ENCODE peak calls at places on chromosomes 5 and 9, in six cellular contexts. X is A549, N is K562, P is GM12878, H is HepG2, R is endothelial cell of umbilical vein. K is an unnamed sample.

GRCh38 chr5:98763001-98763630 is 10.3 kb upstream of the RGMB start:
- DNase-seq in R (no peak), H (no peak), P (no peak), X (no peak), N (no peak), K (no peak)

GRCh38 chr9:74140141-74140540 is 357.0 kb upstream of the RORB start:
- DNase-seq in X (no peak), P (no peak), N (no peak), R (no peak), H (no peak), K (no peak)

GRCh38 chr9:122051401-122052346 is 41.4 kb downstream of the TTLL11 start:
- DNase-seq in X (no peak), H (no peak), P (peak), N (peak), R (no peak), K (peak)

GRCh38 chr9:87324613-87325194 is 173.0 kb upstream of the DAPK1 start:
- DNase-seq in P (peak), X (peak), H (peak), N (peak), R (peak), K (peak)

GRCh38 chr5:141826674-141827073 is 51.5 kb downstream of the PCDH1 start:
- DNase-seq in R (no peak), H (no peak), N (no peak), X (no peak), P (no peak), K (no peak)

GRCh38 chr5:53161876-53162275 is 52.3 kb upstream of the MOCS2 start:
- DNase-seq in R (no peak), N (no peak), H (no peak), X (no peak), P (no peak), K (no peak)

GRCh38 chr5:69484891-69485290 is 7.7 kb upstream of the OCLN start:
- DNase-seq in X (no peak), H (peak), N (no peak), R (peak), P (no peak), K (no peak)

GRCh38 chr9:98558575-98558974 is 150.2 kb downstream of the GABBR2 start:
- DNase-seq in H (no peak), R (no peak), P (no peak), N (no peak), X (no peak), K (no peak)

GRCh38 chr5:103211858-103212500 is 46.6 kb upstream of the MACIR start:
- DNase-seq in R (peak), X (no peak), N (no peak), P (no peak), H (no peak), K (peak)

GRCh38 chr9:15513335-15513734 is 2.6 kb upstream of the PSIP1 start:
- DNase-seq in R (no peak), H (peak), P (no peak), X (peak), N (peak), K (peak)

GRCh38 chr9:137987244-137988030 is 109.9 kb downstream of the CACNA1B start:
- DNase-seq in X (no peak), N (no peak), H (no peak), R (no peak), P (no peak), K (no peak)

GRCh38 chr5:7396169-7397004 is 449 bp downstream of the ADCY2 start:
- DNase-seq in N (no peak), P (no peak), H (no peak), R (no peak), X (no peak), K (no peak)

GRCh38 chr9:135119496-135120064 is 32.1 kb downstream of the OLFM1 start:
- DNase-seq in H (no peak), N (no peak), P (no peak), X (no peak), R (no peak), K (no peak)

GRCh38 chr9:78866228-78867132 is 569.6 kb downstream of the PSAT1 start:
- DNase-seq in P (no peak), R (peak), N (no peak), H (peak), X (peak), K (no peak)

GRCh38 chr9:36382484-36382883 is 17.6 kb downstream of the RNF38 start:
- DNase-seq in X (no peak), R (no peak), N (no peak), P (no peak), H (no peak), K (no peak)

GRCh38 chr9:7058539-7058938 is 300.8 kb downstream of the KDM4C start:
- DNase-seq in H (no peak), X (no peak), P (no peak), N (no peak), R (no peak), K (no peak)

GRCh38 chr5:54517174-54517511 is 416 bp upstream of the SNX18 start:
- DNase-seq in X (no peak), H (no peak), R (no peak), N (no peak), P (no peak), K (no peak)

GRCh38 chr5:20974423-20974822 is 986.4 kb upstream of the CDH18 start:
- DNase-seq in N (no peak), X (no peak), H (no peak), R (peak), P (no peak), K (no peak)

GRCh38 chr5:59837071-59837470 is 56.5 kb downstream of the PDE4D start:
- DNase-seq in H (no peak), R (no peak), P (no peak), N (no peak), X (no peak), K (no peak)

GRCh38 chr5:122165574-122166021 is 36.3 kb downstream of the ZNF474 start:
- DNase-seq in H (peak), N (no peak), R (no peak), P (no peak), X (peak), K (no peak)

GRCh38 chr9:83596899-83597504 is 25.9 kb upstream of the IDNK start:
- DNase-seq in X (peak), P (no peak), H (no peak), N (peak), R (peak), K (peak)

GRCh38 chr5:176891331-176891958 is 7.7 kb downstream of the HK3 start:
- DNase-seq in N (no peak), H (no peak), P (no peak), R (no peak), X (no peak), K (no peak)

GRCh38 chr9:124733964-124734740 is 37.0 kb downstream of the NR6A1 start:
- DNase-seq in H (peak), N (no peak), X (no peak), P (no peak), R (no peak), K (no peak)

GRCh38 chr5:40841068-40841805 is at the start of gene CARD6:
- DNase-seq in P (no peak), X (peak), R (peak), N (peak), H (no peak), K (peak)

GRCh38 chr5:159290741-159291140 is 27.7 kb downstream of the UBLCP1 start:
- DNase-seq in N (no peak), P (no peak), H (no peak), X (no peak), R (no peak), K (no peak)

DNA sequence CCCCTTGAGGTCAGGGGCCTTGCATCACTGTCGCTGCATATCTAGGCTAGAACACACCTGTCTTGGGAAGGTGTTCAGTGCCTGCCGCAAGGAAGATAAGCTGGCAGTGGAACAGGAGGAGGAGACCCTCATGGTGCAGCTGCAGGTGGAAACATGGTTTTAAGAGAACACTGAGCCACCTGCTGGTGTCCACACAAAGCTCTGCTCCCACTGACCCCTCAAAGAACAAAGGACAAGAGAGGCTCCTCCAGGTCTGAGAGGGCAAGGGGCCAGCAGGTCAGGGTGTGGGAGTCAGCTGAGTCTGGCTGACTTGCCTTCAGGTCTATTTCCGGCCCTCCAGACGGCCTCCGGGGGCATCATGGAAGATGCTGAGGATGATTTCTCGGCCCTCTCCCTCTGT is 210.1 kb upstream of the TBCA start:
- DNase-seq in R (no peak), P (no peak), X (no peak), H (peak), N (no peak), K (no peak)
- TF ChIP-seq CTCF in R (no peak), P (no peak), X (no peak), H (peak), N (no peak), K (no peak)

DNA sequence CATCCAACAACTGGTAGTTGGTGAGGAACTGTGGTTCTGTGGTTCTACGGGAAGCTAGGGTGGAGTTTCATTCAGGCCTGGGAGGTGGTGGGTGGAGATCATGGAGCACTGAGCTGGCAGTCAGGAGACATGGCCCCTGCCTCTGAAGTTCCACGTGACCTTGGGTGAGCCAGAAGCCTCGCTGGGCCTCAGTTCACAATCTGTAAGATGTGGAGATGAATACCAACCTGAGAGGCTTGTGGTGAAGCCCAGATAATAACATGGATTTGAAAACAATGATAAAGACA is 177.9 kb downstream of the MACROH2A1 start:
- DNase-seq in H (no peak), X (no peak), P (no peak), N (no peak), R (no peak), K (no peak)
- TF ChIP-seq MYC in H (no peak), X (no peak), P (no peak), N (no peak), R (no peak), K (no peak)

DNA sequence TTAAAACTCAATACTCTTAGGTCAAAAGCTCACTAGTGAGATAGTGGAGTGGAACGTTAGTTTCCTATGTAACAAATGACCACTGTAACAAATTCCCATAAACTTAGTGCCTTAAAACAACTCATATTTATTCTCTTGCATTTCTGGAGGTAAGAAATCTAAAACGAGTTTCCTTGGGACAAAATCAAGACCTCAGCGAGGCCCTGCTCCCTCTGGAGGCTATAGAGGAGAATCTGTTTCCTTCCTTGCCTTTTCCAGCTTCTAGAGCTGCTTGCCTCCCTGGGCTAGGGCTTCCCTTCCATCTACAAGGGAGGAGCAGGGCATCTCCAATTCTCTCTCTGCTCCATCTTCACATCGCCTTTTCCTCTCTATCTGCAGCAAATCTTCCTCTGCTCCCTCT is 32.0 kb downstream of the SEMA5A start:
- DNase-seq in N (no peak), H (no peak), P (no peak), R (no peak), X (no peak), K (no peak)
- TF ChIP-seq CTCF in N (no peak), H (no peak), P (no peak), R (no peak), X (no peak), K (no peak)

GRCh38 chr9:125812403-125812802 is 65.2 kb downstream of the PBX3 start:
- DNase-seq in N (no peak), R (no peak), H (no peak), P (peak), X (no peak), K (no peak)

GRCh38 chr9:125810161-125810560 is 63.0 kb downstream of the PBX3 start:
- DNase-seq in H (no peak), P (no peak), X (peak), R (no peak), N (no peak), K (no peak)

GRCh38 chr9:125803526-125803925 is 56.4 kb downstream of the PBX3 start:
- DNase-seq in R (no peak), N (no peak), X (no peak), H (no peak), P (no peak), K (no peak)

GRCh38 chr9:125805057-125805456 is 57.9 kb downstream of the PBX3 start:
- DNase-seq in P (no peak), R (no peak), N (no peak), H (no peak), X (no peak), K (no peak)

GRCh38 chr9:125807065-125807464 is 59.9 kb downstream of the PBX3 start:
- DNase-seq in N (no peak), R (no peak), H (no peak), X (peak), P (no peak), K (no peak)
- TF ChIP-seq MYC in N (no peak), R (no peak), H (no peak), X (no peak), P (no peak), K (no peak)